ENCODE peak calls at places on chromosome 2, in seven cellular contexts. I, D, V, H, T, U and Q are unnamed samples.

GRCh38 chr2:230925879-230926765 is 1.1 kb upstream of the GPR55 start:
- DNase-seq in I (no peak), D (peak), V (no peak), H (no peak), T (no peak), U (peak), Q (no peak)

GRCh38 chr2:38167968-38168350 is 92.0 kb upstream of the CYP1B1 start:
- DNase-seq in I (no peak), D (no peak), V (no peak), H (no peak), T (no peak), U (no peak), Q (no peak)

GRCh38 chr2:115763601-115764000 is 1321.2 kb downstream of the DPP10 start:
- DNase-seq in I (no peak), D (no peak), V (no peak), H (no peak), T (no peak), U (no peak), Q (no peak)

GRCh38 chr2:84285056-84285747 is 173.9 kb downstream of the SUCLG1 start:
- DNase-seq in I (no peak), D (no peak), V (no peak), H (no peak), T (no peak), U (no peak), Q (no peak)

GRCh38 chr2:241943961-241944575 is 74.5 kb downstream of the RTP5 start:
- DNase-seq in I (no peak), D (no peak), V (no peak), H (no peak), T (no peak), U (no peak), Q (no peak)

GRCh38 chr2:48471048-48471474 is 58.9 kb upstream of the STON1 start:
- DNase-seq in I (peak), D (peak), V (no peak), H (no peak), T (no peak), U (no peak), Q (peak)

GRCh38 chr2:42025151-42025582 is 22.7 kb upstream of the PKDCC start:
- DNase-seq in I (peak), D (peak), V (no peak), H (peak), T (no peak), U (no peak), Q (peak)

GRCh38 chr2:126860395-126860794 is 38.3 kb upstream of the TEX51 start:
- DNase-seq in I (no peak), D (no peak), V (no peak), H (no peak), T (no peak), U (no peak), Q (no peak)

GRCh38 chr2:66851449-66851872 is 416.5 kb downstream of the MEIS1 start:
- DNase-seq in I (peak), D (peak), V (no peak), H (no peak), T (no peak), U (no peak), Q (peak)

GRCh38 chr2:10173258-10174005 is 50.9 kb downstream of the RRM2 start:
- DNase-seq in I (no peak), D (no peak), V (no peak), H (no peak), T (no peak), U (no peak), Q (no peak)

GRCh38 chr2:65831528-65831927 is 399.1 kb upstream of the SPRED2 start:
- DNase-seq in I (no peak), D (no peak), V (no peak), H (peak), T (no peak), U (no peak), Q (no peak)

GRCh38 chr2:225040862-225041209 is 1.4 kb downstream of the DOCK10 start:
- DNase-seq in I (no peak), D (no peak), V (no peak), H (no peak), T (no peak), U (peak), Q (peak)

GRCh38 chr2:119253114-119253702 is 29.6 kb downstream of the STEAP3 start:
- DNase-seq in I (peak), D (peak), V (no peak), H (no peak), T (no peak), U (no peak), Q (peak)

GRCh38 chr2:54483426-54483825 is 27.3 kb downstream of the SPTBN1 start:
- DNase-seq in I (no peak), D (peak), V (no peak), H (no peak), T (no peak), U (no peak), Q (peak)

GRCh38 chr2:37698931-37699481 is 27.6 kb upstream of the CDC42EP3 start:
- DNase-seq in I (no peak), D (peak), V (no peak), H (no peak), T (no peak), U (no peak), Q (peak)

GRCh38 chr2:120399889-120400240 is 53.9 kb downstream of the INHBB start:
- DNase-seq in I (no peak), D (no peak), V (no peak), H (no peak), T (no peak), U (no peak), Q (no peak)

GRCh38 chr2:10762651-10763460 is 41.4 kb downstream of the ATP6V1C2 start:
- DNase-seq in I (peak), D (peak), V (no peak), H (no peak), T (no peak), U (no peak), Q (no peak)

GRCh38 chr2:190468814-190469569 is 60.8 kb downstream of the MFSD6 start:
- DNase-seq in I (peak), D (peak), V (no peak), H (peak), T (no peak), U (no peak), Q (peak)